ENCODE peak calls at places on chromosome 9, in ten cellular contexts. C is thoracic aorta, T is HCT116, Y is AG09309, W is MCF 10A, L is spleen, E is uterus, P is A673, X is GM23338, J is type B pancreatic cell. S is an unnamed sample.

GRCh38 chr9:105050296-105050695 is 122.3 kb upstream of the ABCA1 start:
- DNase-seq in L (no peak), W (no peak), Y (no peak), C (no peak), E (no peak), T (no peak), J (no peak), X (no peak), P (no peak), S (no peak)

GRCh38 chr9:96491079-96491879 is 41.3 kb downstream of the HABP4 start:
- DNase-seq in C (no peak), T (peak), J (no peak), X (no peak), W (no peak), Y (no peak), P (no peak), E (no peak), L (no peak), S (no peak)

GRCh38 chr9:92341578-92341977 is 15.8 kb downstream of the CENPP start:
- DNase-seq in E (no peak), X (no peak), W (no peak), J (no peak), T (no peak), C (no peak), Y (no peak), L (no peak), P (no peak), S (no peak)

GRCh38 chr9:94821098-94821930 is 94.8 kb downstream of the AOPEP start:
- DNase-seq in W (no peak), C (no peak), L (no peak), J (no peak), E (no peak), X (no peak), Y (no peak), T (no peak), P (no peak), S (no peak)

GRCh38 chr9:129889461-129889935 is 54.2 kb downstream of the USP20 start:
- DNase-seq in Y (no peak), W (no peak), X (peak), L (peak), T (no peak), E (no peak), C (no peak), J (no peak), P (no peak), S (no peak)

GRCh38 chr9:35135988-35136387 is 20.3 kb upstream of the ATOSB start:
- DNase-seq in W (no peak), J (no peak), E (no peak), X (no peak), C (no peak), L (no peak), T (no peak), P (no peak), Y (no peak), S (no peak)

GRCh38 chr9:92614763-92615441 is 55.0 kb downstream of the IPPK start:
- DNase-seq in L (no peak), Y (no peak), X (no peak), C (no peak), W (no peak), E (no peak), J (no peak), T (no peak), P (no peak), S (no peak)

GRCh38 chr9:133485531-133486260 is 6.8 kb upstream of the SLC2A6 start:
- DNase-seq in W (no peak), Y (no peak), X (no peak), P (no peak), J (no peak), C (no peak), T (no peak), E (no peak), L (peak), S (no peak)

GRCh38 chr9:14452539-14452938 is 138.6 kb upstream of the NFIB start:
- DNase-seq in L (no peak), P (no peak), Y (no peak), C (no peak), X (no peak), W (no peak), J (no peak), E (no peak), T (no peak), S (no peak)

GRCh38 chr9:73532985-73533384 is 381.3 kb downstream of the ANXA1 start:
- DNase-seq in Y (no peak), E (no peak), T (no peak), C (no peak), J (no peak), X (no peak), L (no peak), W (no peak), P (no peak), S (no peak)

GRCh38 chr9:37350486-37351190 is 71.9 kb upstream of the GRHPR start:
- DNase-seq in X (no peak), L (no peak), W (peak), P (no peak), E (no peak), T (no peak), Y (no peak), C (no peak), J (no peak), S (no peak)

GRCh38 chr9:115035872-115036612 is 81.9 kb downstream of the TNC start:
- DNase-seq in X (peak), L (no peak), Y (peak), J (no peak), W (no peak), E (no peak), T (peak), P (peak), C (peak), S (no peak)

GRCh38 chr9:72431036-72431435 is 66.0 kb upstream of the ZFAND5 start:
- DNase-seq in E (no peak), Y (no peak), P (no peak), X (no peak), J (no peak), L (no peak), W (no peak), C (no peak), T (no peak), S (no peak)

GRCh38 chr9:94926457-94926852 is 200.0 kb downstream of the AOPEP start:
- DNase-seq in E (peak), X (no peak), P (no peak), Y (no peak), C (no peak), W (no peak), J (no peak), T (no peak), L (no peak), S (no peak)

GRCh38 chr9:83536332-83536731 is 1.9 kb downstream of the FRMD3 start:
- DNase-seq in P (no peak), X (no peak), J (no peak), L (no peak), W (no peak), E (no peak), Y (no peak), T (no peak), C (no peak), S (no peak)

GRCh38 chr9:18786196-18786595 is 246.8 kb downstream of the SAXO1 start:
- DNase-seq in P (no peak), E (no peak), C (no peak), W (no peak), J (no peak), L (no peak), T (no peak), X (no peak), Y (no peak), S (no peak)

DNA sequence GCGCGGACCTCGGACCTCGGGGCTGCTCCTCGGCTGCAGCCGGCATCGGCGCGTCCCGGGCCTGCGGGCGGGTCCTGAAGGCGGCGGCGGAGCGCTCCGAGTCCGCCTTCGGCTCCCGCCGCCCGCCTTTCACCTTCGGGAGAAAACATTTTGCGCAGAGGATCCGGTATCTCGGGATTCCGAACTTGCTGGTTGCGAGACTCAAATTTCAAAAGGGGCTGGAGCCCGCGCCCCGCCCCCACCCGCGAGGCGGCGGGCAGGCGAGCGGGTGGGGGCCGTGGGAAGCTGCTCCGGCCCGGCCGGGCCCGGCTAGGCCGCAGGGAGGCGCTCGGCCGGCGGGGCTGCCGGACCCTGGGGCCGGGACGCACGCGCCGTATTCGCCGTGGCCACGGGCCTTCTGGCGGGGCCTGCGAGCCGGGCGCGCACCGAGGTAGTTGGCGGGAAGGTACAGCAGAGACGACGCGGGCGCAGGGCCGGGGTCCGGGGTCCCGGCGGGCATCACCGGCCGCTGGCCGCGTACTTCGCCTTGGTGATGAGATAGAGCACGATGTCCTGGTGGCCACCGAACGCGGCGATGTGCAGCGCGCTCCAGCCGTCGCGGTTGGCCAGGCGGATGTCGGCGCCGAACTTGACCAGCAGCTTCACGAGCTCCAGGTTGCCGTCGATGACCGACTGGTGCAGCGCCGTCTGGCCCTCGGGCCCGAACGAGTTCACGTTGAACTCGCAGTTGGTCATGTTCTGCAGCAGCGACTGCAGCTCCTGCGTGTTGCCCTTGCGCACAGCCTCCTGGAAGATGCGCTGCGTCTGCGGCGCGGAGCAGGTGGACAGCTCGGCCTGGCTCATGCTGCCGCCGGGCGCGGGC is 754 bp downstream of the NRARP start:
- DNase-seq in W (peak), J (no peak), C (no peak), E (no peak), X (peak), T (peak), Y (no peak), L (no peak), P (peak), S (no peak)
- TF ChIP-seq CTCF in W (peak), J (peak), C (no peak), E (no peak), X (no peak), T (no peak), Y (no peak), L (peak), P (no peak), S (no peak)

DNA sequence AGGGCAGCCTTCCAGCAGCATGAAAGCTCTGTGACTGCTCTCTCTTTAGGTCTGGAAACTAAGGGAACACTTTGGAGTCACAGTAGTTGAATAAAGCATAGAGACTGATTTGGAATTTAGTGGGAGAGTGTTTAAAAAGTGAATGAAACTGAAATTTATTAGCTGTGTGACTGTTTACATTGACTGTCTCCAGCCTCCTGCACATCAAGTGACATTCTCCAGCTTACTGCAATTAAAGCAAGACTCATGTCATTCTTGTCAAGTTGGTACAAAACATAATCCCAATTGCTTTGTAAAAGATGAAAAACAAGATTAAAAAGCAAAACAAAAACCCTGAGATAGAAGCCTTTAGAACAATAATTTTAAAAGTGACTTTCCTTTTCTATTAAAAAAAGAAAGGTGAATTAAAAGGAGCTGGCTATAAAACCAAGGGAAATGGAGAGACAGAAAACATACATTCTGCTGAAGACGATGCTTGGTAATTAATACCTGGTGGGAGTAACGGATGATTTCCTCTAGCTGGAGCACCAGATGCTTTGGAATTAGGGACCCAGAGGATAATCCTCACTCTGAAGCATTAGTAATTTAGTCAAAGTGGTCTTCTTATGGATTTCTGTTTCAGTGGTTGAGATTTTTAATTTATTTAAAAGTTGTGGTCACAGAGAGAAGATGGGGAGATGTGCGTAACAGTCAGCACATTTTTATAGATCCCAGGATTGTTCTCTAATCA is 982.4 kb downstream of the TLE4 start:
- DNase-seq in T (no peak), Y (no peak), P (peak), X (no peak), W (no peak), C (no peak), L (no peak), E (no peak), J (no peak), S (no peak)
- TF ChIP-seq CTCF in T (no peak), Y (no peak), P (no peak), X (no peak), W (no peak), C (no peak), L (no peak), E (no peak), J (no peak), S (no peak)

GRCh38 chr9:122264360-122265264 is at the start of the genes MRRF and RBM18:
- DNase-seq in T (peak), J (peak), E (peak), P (peak), W (peak), C (peak), X (peak), L (peak), Y (peak), S (peak)
- TF ChIP-seq CTCF in T (no peak), J (no peak), E (no peak), P (no peak), W (no peak), C (no peak), X (no peak), L (no peak), Y (no peak), S (no peak)

GRCh38 chr9:112000743-112001142 is 104.1 kb downstream of the UGCG start:
- DNase-seq in E (no peak), T (no peak), P (no peak), W (no peak), X (peak), C (no peak), L (no peak), Y (no peak), J (no peak), S (no peak)
- TF ChIP-seq CTCF in E (no peak), T (no peak), P (no peak), W (no peak), X (peak), C (no peak), L (no peak), Y (peak), J (no peak), S (no peak)

GRCh38 chr9:74940600-74940999 is 12.1 kb downstream of the C9orf40 start:
- DNase-seq in E (no peak), Y (no peak), X (peak), C (no peak), L (no peak), W (peak), J (no peak), T (no peak), P (peak), S (no peak)
- TF ChIP-seq CTCF in E (no peak), Y (no peak), X (no peak), C (no peak), L (no peak), W (no peak), J (peak), T (no peak), P (peak), S (no peak)

GRCh38 chr9:124060844-124061605 is 49.5 kb downstream of the LHX2 start:
- DNase-seq in E (no peak), T (no peak), Y (no peak), X (no peak), W (no peak), C (no peak), L (no peak), P (no peak), J (no peak), S (no peak)

GRCh38 chr9:124066783-124067563 is 55.4 kb downstream of the LHX2 start:
- DNase-seq in E (no peak), P (no peak), X (no peak), T (no peak), C (no peak), Y (no peak), W (no peak), J (no peak), L (no peak), S (no peak)

GRCh38 chr9:124062172-124062571 is 50.6 kb downstream of the LHX2 start:
- DNase-seq in L (no peak), J (no peak), T (no peak), X (peak), E (no peak), P (no peak), Y (no peak), W (no peak), C (no peak), S (no peak)
- TF ChIP-seq CTCF in L (no peak), J (no peak), T (peak), X (peak), E (no peak), P (peak), Y (peak), W (no peak), C (no peak), S (no peak)

GRCh38 chr9:34010979-34011378 is 37.7 kb downstream of the UBAP2 start:
- DNase-seq in C (no peak), Y (no peak), T (peak), J (no peak), L (no peak), P (peak), W (peak), X (no peak), E (no peak), S (no peak)
- TF ChIP-seq CTCF in C (peak), Y (peak), T (no peak), J (peak), L (peak), P (peak), W (peak), X (peak), E (peak), S (no peak)